ENCODE peak calls at places on chromosomes 11 and 22, in four cellular contexts. V, W, I and D are unnamed samples.

GRCh38 chr11:64437426-64437825 is 78.5 kb downstream of the RPS6KA4 start:
- DNase-seq in I (no peak), V (no peak), W (no peak), D (no peak)

GRCh38 chr22:38276161-38276560 is 3.4 kb upstream of the TMEM184B start:
- DNase-seq in V (no peak), W (no peak), I (no peak), D (no peak)

GRCh38 chr22:17869285-17870096 is 95.2 kb upstream of the BID start:
- DNase-seq in V (no peak), W (no peak), I (no peak), D (no peak)

GRCh38 chr11:122095950-122096942 is 19.8 kb downstream of the BLID start:
- DNase-seq in W (no peak), V (no peak), I (no peak), D (no peak)

GRCh38 chr11:29343465-29344333 is 673.1 kb downstream of the KCNA4 start:
- DNase-seq in V (peak), I (peak), W (peak), D (no peak)

GRCh38 chr11:107251298-107251697 is 206.3 kb downstream of the CWF19L2 start:
- DNase-seq in V (no peak), W (no peak), I (no peak), D (no peak)

GRCh38 chr11:68480193-68480592 is 19.6 kb downstream of the PPP6R3 start:
- DNase-seq in V (no peak), I (no peak), W (no peak), D (no peak)

GRCh38 chr11:1706634-1707400 is 9.8 kb downstream of the KRTAP5-6 start:
- DNase-seq in I (no peak), W (peak), V (peak), D (no peak)

GRCh38 chr22:28771195-28771791 is 1.2 kb upstream of the CCDC117 start:
- DNase-seq in I (peak), V (peak), W (no peak), D (no peak)

GRCh38 chr22:28112548-28113043 is 193.5 kb upstream of the PITPNB start:
- DNase-seq in I (peak), V (peak), W (peak), D (no peak)

GRCh38 chr11:8277691-8278090 is 14.0 kb upstream of the LMO1 start:
- DNase-seq in I (no peak), V (no peak), W (no peak), D (no peak)

GRCh38 chr11:8268530-8269461 is 5.1 kb upstream of the LMO1 start:
- DNase-seq in I (no peak), V (no peak), W (no peak), D (no peak)

GRCh38 chr11:8269636-8270035 is 6.0 kb upstream of the LMO1 start:
- DNase-seq in I (no peak), V (no peak), W (no peak), D (no peak)

GRCh38 chr11:8271106-8271886 is 7.6 kb upstream of the LMO1 start:
- DNase-seq in I (no peak), W (no peak), V (no peak), D (no peak)

GRCh38 chr11:8273281-8273680 is 9.6 kb upstream of the LMO1 start:
- DNase-seq in W (no peak), I (no peak), V (no peak), D (no peak)
- TF ChIP-seq BHLHE40 in W (no peak), I (no peak), V (no peak), D (no peak)

GRCh38 chr11:40328890-40329617 is 1130.4 kb downstream of the LRRC4C start:
- DNase-seq in I (peak), V (peak), W (no peak), D (no peak)
- TF ChIP-seq POLR2AphosphoS2 in I (no peak), V (no peak), W (no peak), D (no peak)

GRCh38 chr11:17407575-17407974 is 19.1 kb upstream of the KCNJ11 start:
- DNase-seq in W (no peak), V (no peak), I (no peak), D (no peak)

GRCh38 chr11:17406818-17407149 is 18.3 kb upstream of the KCNJ11 start:
- DNase-seq in V (no peak), W (no peak), I (no peak), D (no peak)

GRCh38 chr11:17406082-17406817 is 17.8 kb upstream of the KCNJ11 start:
- DNase-seq in W (no peak), V (no peak), I (no peak), D (no peak)

GRCh38 chr11:17403977-17404759 is 15.7 kb upstream of the KCNJ11 start:
- DNase-seq in W (no peak), I (no peak), V (no peak), D (no peak)

GRCh38 chr11:17405232-17406005 is 17.0 kb upstream of the KCNJ11 start:
- DNase-seq in I (peak), V (peak), W (peak), D (no peak)
- TF ChIP-seq BHLHE40 in I (no peak), V (no peak), W (no peak), D (no peak)

GRCh38 chr22:36884314-36885158 is 23.7 kb downstream of the NCF4 start:
- DNase-seq in W (no peak), I (no peak), V (no peak), D (no peak)
- TF ChIP-seq POLR2AphosphoS2 in W (no peak), I (no peak), V (no peak), D (no peak)